ENCODE peak calls at places on chromosomes 1 and 21, in ten cellular contexts. O is trophoblast cell, P is neuronal stem cell, S is HCT116, E is hepatocyte, X is GM23338, C is IMR-90, U is fibroblast of lung, V is OCI-LY7, R is HepG2. Y is an unnamed sample. For H3K4me1, the result is how much of the 10 kb centered on the place peaks cover.

GRCh38 chr1:225828706-225829344 is 18.9 kb downstream of the EPHX1 start:
- DNase-seq in O (no peak), P (no peak), S (no peak), E (no peak), X (no peak), C (no peak), U (no peak), V (no peak), R (no peak), Y (no peak)

GRCh38 chr1:31135973-31136600 is 70.6 kb upstream of the PUM1 start:
- DNase-seq in O (no peak), P (no peak), S (no peak), E (no peak), X (no peak), C (no peak), U (peak), V (no peak), R (no peak), Y (no peak)

GRCh38 chr1:218585565-218586184 is 240.5 kb downstream of the TGFB2 start:
- DNase-seq in O (no peak), P (peak), S (peak), E (peak), X (peak), C (peak), U (peak), V (no peak), R (no peak), Y (peak)

GRCh38 chr1:1432951-1433803 is 2.3 kb upstream of the VWA1 start:
- DNase-seq in O (peak), P (peak), S (no peak), E (peak), X (peak), C (no peak), U (peak), V (no peak), R (peak), Y (peak)

GRCh38 chr21:41985662-41986416 is 24.3 kb downstream of the ZBTB21 start:
- DNase-seq in O (no peak), P (no peak), S (no peak), E (no peak), X (no peak), C (no peak), U (no peak), V (no peak), R (no peak), Y (no peak)

GRCh38 chr1:214427871-214428277 is 123.5 kb downstream of the PTPN14 start:
- DNase-seq in O (no peak), P (no peak), S (peak), E (no peak), X (peak), C (peak), U (peak), V (peak), R (peak), Y (peak)

GRCh38 chr21:39330001-39330400 is 16.6 kb upstream of the BRWD1 start:
- DNase-seq in O (no peak), P (no peak), S (no peak), E (no peak), X (no peak), C (no peak), U (no peak), V (no peak), R (no peak), Y (no peak)

GRCh38 chr1:87963566-87963965 is 634.9 kb downstream of the LMO4 start:
- DNase-seq in O (no peak), P (no peak), S (no peak), E (no peak), X (no peak), C (peak), U (peak), V (no peak), R (no peak), Y (no peak)

GRCh38 chr1:161962094-161962887 is 61.4 kb downstream of the OLFML2B start:
- DNase-seq in O (no peak), P (no peak), S (peak), E (no peak), X (no peak), C (peak), U (peak), V (no peak), R (no peak), Y (no peak)

GRCh38 chr1:101051688-101052638 is 26.4 kb upstream of the DPH5 start:
- DNase-seq in O (no peak), P (no peak), S (no peak), E (no peak), X (no peak), C (no peak), U (no peak), V (peak), R (no peak), Y (no peak)

GRCh38 chr1:107076846-107077245 is 20.4 kb downstream of the PRMT6 start:
- DNase-seq in O (no peak), P (no peak), S (peak), E (no peak), X (peak), C (peak), U (peak), V (no peak), R (no peak), Y (peak)

GRCh38 chr1:229585338-229585737 is 26.8 kb upstream of the ABCB10 start:
- DNase-seq in O (peak), P (no peak), S (no peak), E (no peak), X (peak), C (peak), U (no peak), V (no peak), R (no peak), Y (no peak)

GRCh38 chr1:2547210-2548067 is 8.7 kb upstream of the TNFRSF14 start:
- DNase-seq in O (no peak), P (no peak), S (no peak), E (no peak), X (no peak), C (no peak), U (no peak), V (peak), R (no peak), Y (no peak)

DNA sequence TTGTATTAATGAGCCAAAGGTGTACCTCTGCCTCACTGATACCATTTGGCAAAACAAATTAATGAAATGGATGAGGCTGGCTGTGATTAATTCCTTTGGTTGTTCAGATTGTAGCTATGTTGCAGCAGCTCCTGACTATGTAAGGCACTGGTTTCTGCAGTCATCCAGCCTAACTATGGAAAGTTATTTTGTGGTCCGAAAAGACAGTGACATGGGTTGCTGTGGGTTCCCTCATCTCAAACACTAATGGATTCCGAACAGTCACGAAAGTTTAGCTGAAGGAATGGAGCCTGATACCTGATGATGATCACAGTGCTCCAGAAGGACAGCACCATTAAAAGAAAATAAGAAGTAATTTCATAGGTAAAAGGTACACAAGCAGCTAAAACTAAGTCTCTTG is 42.6 kb downstream of the WASF2 start:
- DNase-seq in O (no peak), P (no peak), S (no peak), E (no peak), X (no peak), C (no peak), U (no peak), V (no peak), R (no peak), Y (no peak)
- H3K4me1 ChIP-seq in O (under half), P (under half), S (under half), E (under half), X (under half), C (under half), U (under half), V (half or more), R (under half), Y (under half)

GRCh38 chr1:178692564-178693327 is 32.3 kb upstream of the RALGPS2 start:
- DNase-seq in O (no peak), P (no peak), S (no peak), E (no peak), X (no peak), C (no peak), U (no peak), V (no peak), R (no peak), Y (no peak)

GRCh38 chr1:178689769-178690168 is 35.3 kb upstream of the RALGPS2 start:
- DNase-seq in O (no peak), P (no peak), S (no peak), E (no peak), X (no peak), C (peak), U (no peak), V (no peak), R (no peak), Y (no peak)

GRCh38 chr1:178693368-178693767 is 31.7 kb upstream of the RALGPS2 start:
- DNase-seq in O (no peak), P (peak), S (peak), E (peak), X (peak), C (peak), U (no peak), V (no peak), R (peak), Y (no peak)

GRCh38 chr1:178688244-178688643 is 36.8 kb upstream of the RALGPS2 start:
- DNase-seq in O (no peak), P (no peak), S (no peak), E (no peak), X (no peak), C (peak), U (no peak), V (no peak), R (no peak), Y (no peak)

DNA sequence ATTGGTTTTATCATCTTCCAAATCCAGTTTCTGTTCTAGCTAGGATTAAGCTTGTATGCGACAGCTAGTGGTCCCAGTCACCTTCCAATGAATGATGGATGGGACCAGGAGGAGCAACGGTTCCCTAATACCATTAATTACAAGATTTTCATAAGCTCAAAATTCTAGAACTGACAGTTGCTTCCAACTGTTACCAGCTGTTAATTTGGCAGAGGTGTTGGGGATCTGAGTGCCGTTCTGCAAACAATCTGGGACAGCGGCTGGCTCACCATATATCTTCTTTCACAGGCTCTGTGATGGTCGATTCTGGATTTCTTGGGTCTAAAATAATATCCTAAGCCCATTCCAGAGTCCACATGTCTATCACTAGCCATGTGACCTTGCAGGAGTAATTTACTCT is 34.5 kb upstream of the RALGPS2 start:
- DNase-seq in O (no peak), P (no peak), S (no peak), E (no peak), X (no peak), C (no peak), U (no peak), V (no peak), R (no peak), Y (no peak)
- H2AFZ ChIP-seq in O (no peak), P (no peak), S (no peak), E (no peak), X (peak), C (no peak), U (no peak), V (no peak), R (no peak), Y (no peak)

DNA sequence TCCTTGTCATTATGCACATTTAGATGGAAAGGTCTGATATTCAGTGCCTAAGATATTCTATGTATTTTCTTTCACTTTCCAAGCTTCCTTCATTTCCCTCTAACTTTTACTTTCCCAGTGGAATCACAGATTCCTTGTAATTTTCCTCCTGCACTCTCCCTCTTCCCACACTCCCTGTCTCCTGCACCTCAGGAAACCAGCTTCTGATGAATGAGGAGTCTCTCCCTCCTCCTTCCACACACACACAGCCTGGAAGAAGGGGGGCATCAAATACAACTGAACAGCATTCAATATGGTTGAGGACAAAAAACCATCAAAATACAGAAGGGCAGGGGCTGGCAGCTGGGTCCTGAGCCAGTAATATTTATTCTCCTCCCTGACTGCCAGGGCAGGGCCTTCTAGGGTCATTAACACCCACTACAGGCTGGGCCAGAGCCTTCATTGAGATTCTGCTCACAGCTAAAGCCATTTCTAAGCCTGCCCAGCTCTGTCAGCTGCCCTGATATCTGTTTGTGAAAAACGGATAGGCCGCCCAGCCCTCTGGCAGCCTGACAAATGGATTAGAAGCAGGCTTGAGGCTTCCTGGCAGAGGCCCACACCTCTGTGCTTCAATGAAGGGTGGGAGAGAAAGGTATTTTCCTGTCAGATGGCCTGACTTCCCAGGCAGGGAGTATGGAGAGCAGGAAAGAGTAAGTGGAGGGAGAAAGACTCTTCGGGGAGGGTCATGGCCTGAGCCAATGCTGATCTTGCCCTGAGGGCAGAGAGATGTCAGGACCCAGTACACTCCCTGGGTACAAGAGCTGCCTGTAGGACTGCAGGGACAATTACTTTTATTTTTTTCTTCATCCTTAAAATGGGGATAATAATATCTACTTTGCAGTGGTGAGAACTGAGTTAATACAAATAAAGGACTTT is 138.9 kb upstream of the SPATA6 start:
- DNase-seq in O (no peak), P (no peak), S (no peak), E (peak), X (no peak), C (no peak), U (peak), V (no peak), R (no peak), Y (no peak)
- H3K27ac ChIP-seq in O (no peak), P (no peak), S (no peak), E (no peak), X (no peak), C (no peak), U (no peak), V (no peak), R (no peak), Y (no peak)

GRCh38 chr1:153545067-153546055 is at the start of gene S100A4:
- DNase-seq in O (peak), P (peak), S (peak), E (peak), X (peak), C (peak), U (peak), V (peak), R (peak), Y (peak)
- H3K4me1 ChIP-seq in O (half or more), P (under half), S (half or more), E (half or more), X (under half), C (under half), U (under half), V (under half), R (half or more), Y (half or more)

GRCh38 chr1:204513117-204513716 is 3.0 kb upstream of the MDM4 start:
- DNase-seq in O (no peak), P (no peak), S (no peak), E (no peak), X (no peak), C (no peak), U (no peak), V (peak), R (no peak), Y (no peak)

GRCh38 chr1:204509186-204509635 is 7.0 kb upstream of the MDM4 start:
- DNase-seq in O (no peak), P (no peak), S (no peak), E (no peak), X (no peak), C (no peak), U (no peak), V (no peak), R (peak), Y (no peak)

GRCh38 chr1:204514841-204515240 is 1.4 kb upstream of the MDM4 start:
- DNase-seq in O (no peak), P (no peak), S (no peak), E (no peak), X (no peak), C (no peak), U (no peak), V (peak), R (no peak), Y (no peak)

GRCh38 chr1:204507317-204508105 is 8.7 kb upstream of the MDM4 start:
- DNase-seq in O (no peak), P (peak), S (no peak), E (peak), X (peak), C (peak), U (peak), V (peak), R (peak), Y (peak)

GRCh38 chr1:204511366-204511765 is 4.8 kb upstream of the MDM4 start:
- DNase-seq in O (no peak), P (no peak), S (no peak), E (no peak), X (no peak), C (no peak), U (no peak), V (no peak), R (no peak), Y (no peak)
- H2AFZ ChIP-seq in O (no peak), P (no peak), S (no peak), E (no peak), X (no peak), C (no peak), U (no peak), V (peak), R (no peak), Y (no peak)

Y was measured in PC-9.